ENCODE peak calls at places on chromosomes 16 and 17, in five cellular contexts. One of them, this sample, is unnamed.

GRCh38 chr17:29588561-29589411 is 662 bp downstream of the GIT1 start:
- DNase-seq in mammary epithelial cell: no peak
- DNase-seq in neural progenitor cell: peak
- DNase-seq in fibroblast of lung: peak
- DNase-seq in PC-9: no peak
- DNase-seq in this sample: peak

GRCh38 chr17:28385037-28385797 is 13.7 kb downstream of the SARM1 start:
- DNase-seq in mammary epithelial cell: no peak
- DNase-seq in neural progenitor cell: peak
- DNase-seq in fibroblast of lung: no peak
- DNase-seq in PC-9: peak
- DNase-seq in this sample: no peak

GRCh38 chr17:18015603-18016002 is 23.4 kb downstream of the ATPAF2 start:
- DNase-seq in mammary epithelial cell: no peak
- DNase-seq in neural progenitor cell: no peak
- DNase-seq in fibroblast of lung: no peak
- DNase-seq in PC-9: no peak
- DNase-seq in this sample: no peak

GRCh38 chr16:71769222-71769621 is 39.4 kb downstream of the AP1G1 start:
- DNase-seq in mammary epithelial cell: no peak
- DNase-seq in neural progenitor cell: no peak
- DNase-seq in fibroblast of lung: no peak
- DNase-seq in PC-9: no peak
- DNase-seq in this sample: no peak

GRCh38 chr16:67216612-67217490 is 10.1 kb upstream of the TMEM208 start:
- DNase-seq in mammary epithelial cell: no peak
- DNase-seq in neural progenitor cell: no peak
- DNase-seq in fibroblast of lung: no peak
- DNase-seq in PC-9: no peak
- DNase-seq in this sample: no peak

GRCh38 chr17:44708401-44709263 is at the start of gene DBF4B:
- DNase-seq in mammary epithelial cell: peak
- DNase-seq in neural progenitor cell: peak
- DNase-seq in fibroblast of lung: peak
- DNase-seq in PC-9: peak
- DNase-seq in this sample: peak

GRCh38 chr17:56976941-56977570 is 875 bp upstream of the SCPEP1 start:
- DNase-seq in mammary epithelial cell: no peak
- DNase-seq in neural progenitor cell: no peak
- DNase-seq in fibroblast of lung: no peak
- DNase-seq in PC-9: no peak
- DNase-seq in this sample: no peak

GRCh38 chr17:27322026-27322425 is 28.1 kb downstream of the WSB1 start:
- DNase-seq in mammary epithelial cell: no peak
- DNase-seq in neural progenitor cell: no peak
- DNase-seq in fibroblast of lung: no peak
- DNase-seq in PC-9: no peak
- DNase-seq in this sample: no peak

GRCh38 chr17:1727876-1728630 is 3.5 kb downstream of the WDR81 start:
- DNase-seq in mammary epithelial cell: no peak
- DNase-seq in neural progenitor cell: no peak
- DNase-seq in fibroblast of lung: no peak
- DNase-seq in PC-9: no peak
- DNase-seq in this sample: no peak

GRCh38 chr17:18006495-18007239 is 32.3 kb downstream of the ATPAF2 start:
- DNase-seq in mammary epithelial cell: no peak
- DNase-seq in neural progenitor cell: peak
- DNase-seq in fibroblast of lung: no peak
- DNase-seq in PC-9: no peak
- DNase-seq in this sample: no peak

GRCh38 chr17:74866198-74866835 is 6.5 kb downstream of the FDXR start:
- DNase-seq in mammary epithelial cell: no peak
- DNase-seq in neural progenitor cell: no peak
- DNase-seq in fibroblast of lung: no peak
- DNase-seq in PC-9: no peak
- DNase-seq in this sample: no peak

GRCh38 chr17:58084317-58084981 is 1.2 kb downstream of the DYNLL2 start:
- DNase-seq in mammary epithelial cell: peak
- DNase-seq in neural progenitor cell: peak
- DNase-seq in fibroblast of lung: peak
- DNase-seq in PC-9: peak
- DNase-seq in this sample: peak

GRCh38 chr16:29028457-29029167 is 43.8 kb downstream of the LAT start:
- DNase-seq in mammary epithelial cell: no peak
- DNase-seq in neural progenitor cell: no peak
- DNase-seq in fibroblast of lung: no peak
- DNase-seq in PC-9: peak
- DNase-seq in this sample: no peak

GRCh38 chr16:89599451-89599858 is 14.0 kb upstream of the DPEP1 start:
- DNase-seq in mammary epithelial cell: peak
- DNase-seq in neural progenitor cell: peak
- DNase-seq in fibroblast of lung: no peak
- DNase-seq in PC-9: peak
- DNase-seq in this sample: peak

GRCh38 chr17:72604518-72604917 is 483.7 kb downstream of the SOX9 start:
- DNase-seq in mammary epithelial cell: no peak
- DNase-seq in neural progenitor cell: no peak
- DNase-seq in fibroblast of lung: no peak
- DNase-seq in PC-9: peak
- DNase-seq in this sample: peak

GRCh38 chr17:38890410-38890746 is 20.5 kb downstream of the LASP1 start:
- DNase-seq in mammary epithelial cell: no peak
- DNase-seq in neural progenitor cell: no peak
- DNase-seq in fibroblast of lung: no peak
- DNase-seq in PC-9: no peak
- DNase-seq in this sample: no peak

GRCh38 chr16:73268311-73268997 is 220.5 kb upstream of the ZFHX3 start:
- DNase-seq in mammary epithelial cell: no peak
- DNase-seq in neural progenitor cell: peak
- DNase-seq in fibroblast of lung: no peak
- DNase-seq in PC-9: no peak
- DNase-seq in this sample: no peak

GRCh38 chr17:3033248-3033640 is 30.2 kb downstream of the OR1D5 start:
- DNase-seq in mammary epithelial cell: no peak
- DNase-seq in neural progenitor cell: no peak
- DNase-seq in fibroblast of lung: no peak
- DNase-seq in PC-9: no peak
- DNase-seq in this sample: no peak

GRCh38 chr17:1643293-1643998 is 2.1 kb downstream of the SCARF1 start:
- DNase-seq in mammary epithelial cell: peak
- DNase-seq in neural progenitor cell: peak
- DNase-seq in fibroblast of lung: no peak
- DNase-seq in PC-9: peak
- DNase-seq in this sample: peak

GRCh38 chr17:10036511-10037061 is 131.5 kb upstream of the RCVRN start:
- DNase-seq in mammary epithelial cell: no peak
- DNase-seq in neural progenitor cell: no peak
- DNase-seq in fibroblast of lung: no peak
- DNase-seq in PC-9: no peak
- DNase-seq in this sample: no peak

GRCh38 chr16:4345439-4346204 is 5.5 kb downstream of the PAM16 start:
- DNase-seq in mammary epithelial cell: no peak
- DNase-seq in neural progenitor cell: no peak
- DNase-seq in fibroblast of lung: no peak
- DNase-seq in PC-9: no peak
- DNase-seq in this sample: no peak

GRCh38 chr16:53123753-53124152 is 69.0 kb downstream of the CHD9 start:
- DNase-seq in mammary epithelial cell: no peak
- DNase-seq in neural progenitor cell: no peak
- DNase-seq in fibroblast of lung: peak
- DNase-seq in PC-9: no peak
- DNase-seq in this sample: no peak

GRCh38 chr17:7323731-7324437 is 5.3 kb downstream of the NEURL4 start:
- DNase-seq in mammary epithelial cell: peak
- DNase-seq in neural progenitor cell: peak
- DNase-seq in fibroblast of lung: peak
- DNase-seq in PC-9: no peak
- DNase-seq in this sample: no peak

GRCh38 chr17:45837187-45837586 is 7.5 kb upstream of the SPPL2C start:
- DNase-seq in mammary epithelial cell: no peak
- DNase-seq in neural progenitor cell: no peak
- DNase-seq in fibroblast of lung: no peak
- DNase-seq in PC-9: no peak
- DNase-seq in this sample: no peak

GRCh38 chr16:24007934-24008333 is 172.2 kb downstream of the PRKCB start:
- DNase-seq in mammary epithelial cell: no peak
- DNase-seq in neural progenitor cell: no peak
- DNase-seq in fibroblast of lung: no peak
- DNase-seq in PC-9: no peak
- DNase-seq in this sample: no peak

GRCh38 chr16:50315346-50315997 is 49.1 kb downstream of the ADCY7 start:
- DNase-seq in mammary epithelial cell: no peak
- DNase-seq in neural progenitor cell: no peak
- DNase-seq in fibroblast of lung: no peak
- DNase-seq in PC-9: no peak
- DNase-seq in this sample: no peak

GRCh38 chr17:77214743-77215142 is 74.0 kb downstream of the SEC14L1 start:
- DNase-seq in mammary epithelial cell: peak
- DNase-seq in neural progenitor cell: peak
- DNase-seq in fibroblast of lung: peak
- DNase-seq in PC-9: no peak
- DNase-seq in this sample: no peak

DNA sequence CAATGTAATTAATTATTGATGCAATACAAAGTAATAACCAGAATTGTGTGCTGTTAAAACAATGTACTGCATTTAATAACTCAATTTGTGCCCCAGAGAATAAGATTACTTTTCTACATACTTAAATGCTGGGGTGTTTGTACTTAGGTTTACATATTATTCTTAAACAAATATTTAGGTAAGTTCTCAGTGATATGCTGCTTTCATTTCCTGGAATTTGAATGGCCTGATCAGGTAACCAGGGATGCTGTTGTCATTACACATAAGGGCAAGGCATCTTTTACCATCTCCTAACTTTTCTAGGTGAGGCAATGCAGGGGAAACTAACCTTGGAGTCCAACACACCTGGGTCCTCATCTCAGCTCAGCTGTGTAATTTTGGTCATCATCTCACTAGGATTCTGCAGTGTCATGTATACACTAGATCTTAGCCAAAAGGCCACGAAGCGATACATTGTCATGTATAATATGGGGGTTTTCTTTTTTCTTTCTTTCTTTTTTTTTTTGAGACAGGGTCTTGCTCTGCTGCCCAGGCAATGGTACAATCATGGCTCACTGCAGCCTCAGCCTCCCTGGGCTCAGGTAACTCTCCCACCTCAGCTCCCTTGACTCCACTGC is 45.2 kb downstream of the MYO1D start:
- DNase-seq in mammary epithelial cell: no peak
- DNase-seq in neural progenitor cell: no peak
- DNase-seq in fibroblast of lung: no peak
- DNase-seq in PC-9: no peak
- DNase-seq in this sample: no peak
- H3K4me2 ChIP-seq in mammary epithelial cell: no peak
- H3K4me2 ChIP-seq in neural progenitor cell: no peak
- H3K4me2 ChIP-seq in fibroblast of lung: no peak
- H3K4me2 ChIP-seq in PC-9: no peak
- H3K4me2 ChIP-seq in this sample: no peak

GRCh38 chr16:88302666-88303065 is 80.1 kb upstream of the ZNF469 start:
- DNase-seq in mammary epithelial cell: no peak
- DNase-seq in neural progenitor cell: no peak
- DNase-seq in fibroblast of lung: no peak
- DNase-seq in PC-9: no peak
- DNase-seq in this sample: no peak

GRCh38 chr16:88306411-88306810 is 76.3 kb upstream of the ZNF469 start:
- DNase-seq in mammary epithelial cell: no peak
- DNase-seq in neural progenitor cell: no peak
- DNase-seq in fibroblast of lung: no peak
- DNase-seq in PC-9: no peak
- DNase-seq in this sample: no peak

GRCh38 chr16:88303405-88303804 is 79.4 kb upstream of the ZNF469 start:
- DNase-seq in mammary epithelial cell: no peak
- DNase-seq in neural progenitor cell: no peak
- DNase-seq in fibroblast of lung: no peak
- DNase-seq in PC-9: no peak
- DNase-seq in this sample: no peak

GRCh38 chr16:88305176-88305575 is 77.6 kb upstream of the ZNF469 start:
- DNase-seq in mammary epithelial cell: no peak
- DNase-seq in neural progenitor cell: no peak
- DNase-seq in fibroblast of lung: no peak
- DNase-seq in PC-9: no peak
- DNase-seq in this sample: no peak

GRCh38 chr16:88303890-88304819 is 78.6 kb upstream of the ZNF469 start:
- DNase-seq in mammary epithelial cell: peak
- DNase-seq in neural progenitor cell: no peak
- DNase-seq in fibroblast of lung: peak
- DNase-seq in PC-9: peak
- DNase-seq in this sample: no peak
- H3K4me2 ChIP-seq in mammary epithelial cell: peak
- H3K4me2 ChIP-seq in neural progenitor cell: no peak
- H3K4me2 ChIP-seq in fibroblast of lung: peak
- H3K4me2 ChIP-seq in PC-9: peak
- H3K4me2 ChIP-seq in this sample: no peak

DNA sequence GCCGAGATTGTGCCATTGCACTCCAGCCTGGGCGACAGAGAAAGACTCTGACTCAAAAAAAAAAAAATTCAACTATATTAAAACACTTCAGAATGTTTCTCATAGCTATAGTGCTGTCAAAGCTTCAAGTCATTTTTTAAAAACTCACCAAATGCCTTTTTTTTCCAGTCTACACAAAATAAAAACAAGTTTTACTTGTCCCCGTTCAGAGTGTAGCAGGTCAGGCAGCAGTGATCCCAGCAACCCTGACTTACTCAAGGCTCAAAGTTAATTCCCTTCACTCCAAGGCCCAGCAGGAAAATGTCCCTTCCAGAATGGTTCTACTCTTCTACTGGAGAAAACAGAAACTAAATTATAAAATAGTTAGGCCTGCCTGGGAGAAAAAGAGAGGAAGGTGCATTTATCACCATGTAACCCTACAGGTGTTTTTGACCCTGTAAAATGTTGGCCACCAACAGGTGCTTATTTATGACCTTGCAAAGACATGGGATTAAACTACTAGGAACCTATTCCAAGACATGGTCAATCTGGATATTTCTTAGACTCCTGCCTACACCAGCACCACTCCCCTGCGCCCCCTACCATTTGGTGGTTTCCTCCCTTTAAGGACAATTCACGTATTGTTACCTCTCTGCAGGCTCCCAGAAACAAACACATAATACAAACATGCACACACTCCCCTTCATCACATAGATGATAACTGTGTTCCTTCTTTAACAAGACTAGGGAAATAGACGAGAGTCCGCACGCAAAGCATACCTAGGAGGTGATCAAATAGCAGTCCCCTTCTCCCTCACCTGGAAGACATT is 5.4 kb downstream of the AMFR start:
- DNase-seq in mammary epithelial cell: no peak
- DNase-seq in neural progenitor cell: no peak
- DNase-seq in fibroblast of lung: no peak
- DNase-seq in PC-9: no peak
- DNase-seq in this sample: no peak
- H3K4me2 ChIP-seq in mammary epithelial cell: no peak
- H3K4me2 ChIP-seq in neural progenitor cell: no peak
- H3K4me2 ChIP-seq in fibroblast of lung: no peak
- H3K4me2 ChIP-seq in PC-9: peak
- H3K4me2 ChIP-seq in this sample: no peak

DNA sequence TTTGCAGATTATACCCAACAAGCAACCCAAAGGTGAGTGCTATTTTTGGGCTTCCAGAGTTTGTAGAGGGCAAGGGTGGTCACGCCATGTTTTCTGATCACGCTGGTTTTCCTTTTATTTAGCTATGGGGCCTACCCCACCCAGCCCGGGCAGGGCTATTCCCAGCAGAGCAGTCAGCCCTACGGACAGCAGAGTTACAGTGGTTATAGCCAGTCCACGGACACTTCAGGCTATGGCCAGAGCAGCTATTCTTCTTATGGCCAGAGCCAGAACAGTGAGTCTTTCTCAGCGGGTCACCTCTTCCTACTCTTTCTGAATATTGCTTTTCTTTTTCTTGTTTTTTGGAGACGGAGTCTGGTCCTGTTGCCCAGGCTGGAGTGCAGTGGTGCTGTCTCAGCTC is 2.5 kb downstream of the FUS start:
- DNase-seq in mammary epithelial cell: no peak
- DNase-seq in neural progenitor cell: no peak
- DNase-seq in fibroblast of lung: no peak
- DNase-seq in PC-9: no peak
- DNase-seq in this sample: no peak
- H3K4me2 ChIP-seq in mammary epithelial cell: peak
- H3K4me2 ChIP-seq in neural progenitor cell: peak
- H3K4me2 ChIP-seq in fibroblast of lung: peak
- H3K4me2 ChIP-seq in PC-9: peak
- H3K4me2 ChIP-seq in this sample: no peak